ENCODE peak calls at places on chromosome 9, in six cellular contexts. One of them, this sample, is unnamed.

GRCh38 chr9:93479726-93480125 is 26.3 kb upstream of the FAM120AOS start:
- DNase-seq in A549: no peak
- DNase-seq in fibroblast of villous mesenchyme: peak
- DNase-seq in CD8-positive, alpha-beta T cell: no peak
- DNase-seq in astrocyte: no peak
- DNase-seq in GM23248: peak
- DNase-seq in this sample: no peak

GRCh38 chr9:121949364-121949763 is 143.7 kb downstream of the TTLL11 start:
- DNase-seq in CD8-positive, alpha-beta T cell: no peak
- DNase-seq in A549: no peak
- DNase-seq in astrocyte: no peak
- DNase-seq in fibroblast of villous mesenchyme: no peak
- DNase-seq in GM23248: peak
- DNase-seq in this sample: peak

GRCh38 chr9:124222109-124222508 is 35.6 kb upstream of the NEK6 start:
- DNase-seq in GM23248: no peak
- DNase-seq in astrocyte: no peak
- DNase-seq in CD8-positive, alpha-beta T cell: no peak
- DNase-seq in fibroblast of villous mesenchyme: no peak
- DNase-seq in A549: no peak
- DNase-seq in this sample: no peak

GRCh38 chr9:116381350-116381749 is 227.8 kb downstream of the PAPPA start:
- DNase-seq in astrocyte: no peak
- DNase-seq in A549: no peak
- DNase-seq in CD8-positive, alpha-beta T cell: no peak
- DNase-seq in fibroblast of villous mesenchyme: peak
- DNase-seq in GM23248: no peak
- DNase-seq in this sample: no peak

GRCh38 chr9:15142903-15143534 is 164.0 kb downstream of the TTC39B start:
- DNase-seq in CD8-positive, alpha-beta T cell: no peak
- DNase-seq in GM23248: peak
- DNase-seq in astrocyte: peak
- DNase-seq in fibroblast of villous mesenchyme: peak
- DNase-seq in A549: peak
- DNase-seq in this sample: peak

GRCh38 chr9:20209421-20210340 is 412.6 kb downstream of the MLLT3 start:
- DNase-seq in astrocyte: peak
- DNase-seq in CD8-positive, alpha-beta T cell: peak
- DNase-seq in A549: no peak
- DNase-seq in fibroblast of villous mesenchyme: no peak
- DNase-seq in GM23248: no peak
- DNase-seq in this sample: no peak

GRCh38 chr9:73537561-73537960 is 385.9 kb downstream of the ANXA1 start:
- DNase-seq in fibroblast of villous mesenchyme: no peak
- DNase-seq in A549: no peak
- DNase-seq in astrocyte: no peak
- DNase-seq in GM23248: no peak
- DNase-seq in CD8-positive, alpha-beta T cell: no peak
- DNase-seq in this sample: no peak

GRCh38 chr9:122103985-122104384 is 10.9 kb upstream of the TTLL11 start:
- DNase-seq in GM23248: no peak
- DNase-seq in CD8-positive, alpha-beta T cell: no peak
- DNase-seq in A549: no peak
- DNase-seq in fibroblast of villous mesenchyme: no peak
- DNase-seq in astrocyte: no peak
- DNase-seq in this sample: no peak

GRCh38 chr9:87322840-87323635 is 174.6 kb upstream of the DAPK1 start:
- DNase-seq in fibroblast of villous mesenchyme: peak
- DNase-seq in CD8-positive, alpha-beta T cell: no peak
- DNase-seq in A549: no peak
- DNase-seq in GM23248: peak
- DNase-seq in astrocyte: no peak
- DNase-seq in this sample: no peak

GRCh38 chr9:133824106-133824801 is 86.1 kb upstream of the SARDH start:
- DNase-seq in CD8-positive, alpha-beta T cell: no peak
- DNase-seq in fibroblast of villous mesenchyme: no peak
- DNase-seq in astrocyte: no peak
- DNase-seq in GM23248: no peak
- DNase-seq in A549: no peak
- DNase-seq in this sample: no peak

GRCh38 chr9:38437193-38437823 is 13.1 kb upstream of the IGFBPL1 start:
- DNase-seq in A549: peak
- DNase-seq in fibroblast of villous mesenchyme: no peak
- DNase-seq in astrocyte: peak
- DNase-seq in GM23248: peak
- DNase-seq in CD8-positive, alpha-beta T cell: no peak
- DNase-seq in this sample: no peak

GRCh38 chr9:81266674-81267073 is 422.7 kb downstream of the TLE1 start:
- DNase-seq in GM23248: peak
- DNase-seq in CD8-positive, alpha-beta T cell: no peak
- DNase-seq in A549: no peak
- DNase-seq in astrocyte: peak
- DNase-seq in fibroblast of villous mesenchyme: peak
- DNase-seq in this sample: no peak

GRCh38 chr9:97411440-97411788 is 482 bp upstream of the TDRD7 start:
- DNase-seq in GM23248: no peak
- DNase-seq in A549: no peak
- DNase-seq in CD8-positive, alpha-beta T cell: no peak
- DNase-seq in astrocyte: no peak
- DNase-seq in fibroblast of villous mesenchyme: no peak
- DNase-seq in this sample: no peak

GRCh38 chr9:97412628-97413382 is 909 bp downstream of the TDRD7 start:
- DNase-seq in CD8-positive, alpha-beta T cell: no peak
- DNase-seq in A549: no peak
- DNase-seq in astrocyte: no peak
- DNase-seq in fibroblast of villous mesenchyme: peak
- DNase-seq in GM23248: peak
- DNase-seq in this sample: no peak

GRCh38 chr9:97415146-97415545 is 3.2 kb downstream of the TDRD7 start:
- DNase-seq in A549: no peak
- DNase-seq in CD8-positive, alpha-beta T cell: no peak
- DNase-seq in GM23248: no peak
- DNase-seq in fibroblast of villous mesenchyme: no peak
- DNase-seq in astrocyte: no peak
- DNase-seq in this sample: no peak

GRCh38 chr9:97411789-97412627 is at the start of gene TDRD7:
- DNase-seq in fibroblast of villous mesenchyme: peak
- DNase-seq in A549: peak
- DNase-seq in GM23248: peak
- DNase-seq in CD8-positive, alpha-beta T cell: peak
- DNase-seq in astrocyte: peak
- DNase-seq in this sample: peak

GRCh38 chr9:97413462-97413861 is 1.6 kb downstream of the TDRD7 start:
- DNase-seq in fibroblast of villous mesenchyme: no peak
- DNase-seq in CD8-positive, alpha-beta T cell: no peak
- DNase-seq in A549: no peak
- DNase-seq in GM23248: no peak
- DNase-seq in astrocyte: no peak
- DNase-seq in this sample: no peak
- H3K4me3 ChIP-seq in fibroblast of villous mesenchyme: no peak
- H3K4me3 ChIP-seq in CD8-positive, alpha-beta T cell: no peak
- H3K4me3 ChIP-seq in A549: peak
- H3K4me3 ChIP-seq in GM23248: no peak
- H3K4me3 ChIP-seq in astrocyte: no peak
- H3K4me3 ChIP-seq in this sample: no peak

DNA sequence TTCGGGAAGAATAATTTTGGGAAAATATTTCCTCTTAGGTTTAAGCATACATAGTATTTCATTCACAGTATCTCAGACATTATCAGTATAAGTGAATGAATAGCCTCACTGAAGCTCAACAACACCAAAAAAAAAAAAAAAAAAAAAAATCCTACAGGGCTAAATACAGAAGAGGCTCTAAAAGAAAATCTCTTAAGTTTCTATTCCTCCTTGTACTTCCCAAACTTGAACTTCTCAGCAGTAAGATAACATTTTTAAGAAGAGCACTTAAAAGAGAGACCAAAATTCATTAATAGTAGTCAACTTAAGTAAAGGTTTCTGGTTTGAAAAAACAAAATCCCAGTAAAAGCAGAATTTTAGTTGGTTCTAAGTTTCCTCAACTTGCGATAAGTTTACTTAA is 9.2 kb downstream of the C9orf72 start:
- DNase-seq in astrocyte: no peak
- DNase-seq in A549: no peak
- DNase-seq in GM23248: no peak
- DNase-seq in CD8-positive, alpha-beta T cell: no peak
- DNase-seq in fibroblast of villous mesenchyme: no peak
- DNase-seq in this sample: no peak
- H3K4me3 ChIP-seq in astrocyte: no peak
- H3K4me3 ChIP-seq in A549: no peak
- H3K4me3 ChIP-seq in GM23248: no peak
- H3K4me3 ChIP-seq in CD8-positive, alpha-beta T cell: no peak
- H3K4me3 ChIP-seq in fibroblast of villous mesenchyme: no peak
- H3K4me3 ChIP-seq in this sample: no peak

GRCh38 chr9:96555567-96556386 is 63.9 kb downstream of the CDC14B start:
- DNase-seq in GM23248: peak
- DNase-seq in astrocyte: peak
- DNase-seq in fibroblast of villous mesenchyme: peak
- DNase-seq in CD8-positive, alpha-beta T cell: no peak
- DNase-seq in A549: no peak
- DNase-seq in this sample: no peak
- H3K4me3 ChIP-seq in GM23248: peak
- H3K4me3 ChIP-seq in astrocyte: no peak
- H3K4me3 ChIP-seq in fibroblast of villous mesenchyme: no peak
- H3K4me3 ChIP-seq in CD8-positive, alpha-beta T cell: no peak
- H3K4me3 ChIP-seq in A549: no peak
- H3K4me3 ChIP-seq in this sample: peak

GRCh38 chr9:7799234-7799933 is at the start of gene DMAC1:
- DNase-seq in astrocyte: peak
- DNase-seq in GM23248: peak
- DNase-seq in fibroblast of villous mesenchyme: peak
- DNase-seq in A549: peak
- DNase-seq in CD8-positive, alpha-beta T cell: peak
- DNase-seq in this sample: peak

GRCh38 chr9:7802666-7803065 is 3.1 kb upstream of the DMAC1 start:
- DNase-seq in CD8-positive, alpha-beta T cell: no peak
- DNase-seq in fibroblast of villous mesenchyme: no peak
- DNase-seq in GM23248: peak
- DNase-seq in A549: no peak
- DNase-seq in astrocyte: peak
- DNase-seq in this sample: no peak

GRCh38 chr9:7794196-7794595 is 5.4 kb downstream of the DMAC1 start:
- DNase-seq in CD8-positive, alpha-beta T cell: no peak
- DNase-seq in GM23248: no peak
- DNase-seq in A549: no peak
- DNase-seq in astrocyte: peak
- DNase-seq in fibroblast of villous mesenchyme: no peak
- DNase-seq in this sample: no peak

GRCh38 chr9:7799934-7800285 is 332 bp upstream of the DMAC1 start:
- DNase-seq in CD8-positive, alpha-beta T cell: no peak
- DNase-seq in fibroblast of villous mesenchyme: no peak
- DNase-seq in GM23248: no peak
- DNase-seq in A549: no peak
- DNase-seq in astrocyte: no peak
- DNase-seq in this sample: no peak
- H3K4me3 ChIP-seq in CD8-positive, alpha-beta T cell: peak
- H3K4me3 ChIP-seq in fibroblast of villous mesenchyme: peak
- H3K4me3 ChIP-seq in GM23248: peak
- H3K4me3 ChIP-seq in A549: peak
- H3K4me3 ChIP-seq in astrocyte: peak
- H3K4me3 ChIP-seq in this sample: peak

DNA sequence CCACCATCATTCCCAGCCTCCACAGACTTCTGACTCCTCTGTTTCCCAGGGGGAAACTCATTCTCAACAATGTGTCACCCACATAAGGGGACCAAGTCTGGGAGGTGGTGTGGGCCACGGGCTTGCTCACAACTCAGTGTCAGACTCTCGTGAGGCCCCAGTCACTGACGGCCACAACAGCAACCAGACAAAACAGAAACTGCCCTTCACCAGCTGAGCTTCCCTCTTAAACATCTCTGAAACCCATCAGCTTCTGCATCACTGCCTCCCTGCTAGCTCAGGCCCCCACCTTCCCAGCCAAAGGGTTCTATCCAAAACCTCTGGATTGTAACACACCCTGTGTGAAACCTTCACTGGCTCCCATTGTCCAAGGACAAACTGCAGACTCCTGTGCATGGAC is 273.4 kb downstream of the CDK5RAP2 start:
- DNase-seq in astrocyte: no peak
- DNase-seq in GM23248: no peak
- DNase-seq in CD8-positive, alpha-beta T cell: no peak
- DNase-seq in fibroblast of villous mesenchyme: no peak
- DNase-seq in A549: no peak
- DNase-seq in this sample: no peak
- H3K4me3 ChIP-seq in astrocyte: no peak
- H3K4me3 ChIP-seq in GM23248: no peak
- H3K4me3 ChIP-seq in CD8-positive, alpha-beta T cell: no peak
- H3K4me3 ChIP-seq in fibroblast of villous mesenchyme: no peak
- H3K4me3 ChIP-seq in A549: no peak
- H3K4me3 ChIP-seq in this sample: no peak